ENCODE peak calls at places on chromosomes 1 and 21, in seven cellular contexts. T, O, M, Q, S, A and R are unnamed samples. For H3K36me3, the result is how much of the 10 kb centered on the place peaks cover.

GRCh38 chr1:153957744-153958110 is 685 bp downstream of the CRTC2 start:
- DNase-seq in T (peak), Q (no peak), S (peak), O (no peak), A (peak), M (peak), R (no peak)

GRCh38 chr1:54229281-54229891 is 29.4 kb downstream of the MRPL37 start:
- DNase-seq in T (peak), S (peak), Q (no peak), A (peak), O (no peak), M (peak), R (peak)

GRCh38 chr1:55718758-55719671 is 503.9 kb upstream of the USP24 start:
- DNase-seq in S (peak), T (peak), Q (peak), M (peak), A (peak), O (no peak), R (peak)

GRCh38 chr1:206526064-206526911 is 19.0 kb downstream of the RASSF5 start:
- DNase-seq in T (no peak), O (no peak), A (peak), M (peak), S (no peak), Q (no peak), R (no peak)

GRCh38 chr1:25692560-25692959 is 76.0 kb downstream of the MAN1C1 start:
- DNase-seq in S (no peak), M (no peak), O (no peak), T (peak), Q (no peak), A (peak), R (no peak)

GRCh38 chr1:224620105-224620504 is 4.0 kb downstream of the CNIH3 start:
- DNase-seq in M (no peak), A (no peak), T (no peak), S (no peak), Q (no peak), O (no peak), R (peak)

GRCh38 chr1:55131801-55132200 is 83.4 kb downstream of the USP24 start:
- DNase-seq in A (no peak), Q (no peak), S (peak), T (no peak), O (no peak), M (no peak), R (no peak)

GRCh38 chr1:227808566-227808965 is 6.9 kb upstream of the PRSS38 start:
- DNase-seq in M (no peak), A (peak), Q (no peak), O (no peak), S (peak), T (no peak), R (no peak)

GRCh38 chr1:67889940-67890567 is 56.8 kb upstream of the GNG12 start:
- DNase-seq in M (no peak), S (peak), O (no peak), Q (peak), A (peak), T (peak), R (peak)

GRCh38 chr1:91948501-91949355 is 473 bp upstream of the BRDT start:
- DNase-seq in S (no peak), O (no peak), T (peak), M (peak), Q (no peak), A (no peak), R (peak)

GRCh38 chr21:45147473-45148315 is 73.3 kb downstream of the ADARB1 start:
- DNase-seq in O (no peak), A (no peak), Q (no peak), S (no peak), T (no peak), M (peak), R (peak)

GRCh38 chr1:236681184-236681583 is 5.1 kb upstream of the ACTN2 start:
- DNase-seq in S (no peak), M (peak), T (no peak), Q (no peak), A (no peak), O (no peak), R (no peak)

GRCh38 chr1:112625696-112626095 is 6.1 kb downstream of the CAPZA1 start:
- DNase-seq in M (peak), A (no peak), O (no peak), Q (peak), S (peak), T (no peak), R (peak)

GRCh38 chr1:226181996-226182714 is 4.4 kb downstream of the ACBD3 start:
- DNase-seq in Q (peak), M (peak), O (no peak), T (peak), S (peak), A (peak), R (peak)

GRCh38 chr1:22919341-22920025 is 53.2 kb downstream of the LACTBL1 start:
- DNase-seq in O (no peak), S (no peak), M (no peak), A (no peak), Q (no peak), T (peak), R (peak)

GRCh38 chr1:20188455-20188817 is 2.1 kb upstream of the PLA2G2C start:
- DNase-seq in T (no peak), O (no peak), S (no peak), Q (no peak), M (no peak), A (no peak), R (no peak)

GRCh38 chr1:103156966-103157365 is 48.6 kb upstream of the COL11A1 start:
- DNase-seq in T (no peak), S (peak), A (no peak), O (no peak), Q (no peak), M (no peak), R (peak)

GRCh38 chr1:87926131-87926828 is 597.6 kb downstream of the LMO4 start:
- DNase-seq in Q (no peak), O (no peak), A (no peak), M (no peak), S (no peak), T (peak), R (peak)

GRCh38 chr1:12433323-12434053 is 184.5 kb downstream of the DHRS3 start:
- DNase-seq in S (peak), M (no peak), Q (peak), A (peak), O (no peak), T (peak), R (no peak)

GRCh38 chr1:202565890-202566289 is 144.4 kb downstream of the SYT2 start:
- DNase-seq in Q (no peak), S (no peak), M (no peak), O (no peak), A (no peak), T (no peak), R (no peak)

GRCh38 chr1:117447661-117448060 is 80.4 kb downstream of the MAN1A2 start:
- DNase-seq in T (no peak), S (no peak), A (no peak), Q (no peak), M (no peak), O (no peak), R (no peak)

GRCh38 chr1:31019401-31019800 is 46.1 kb downstream of the PUM1 start:
- DNase-seq in O (no peak), S (no peak), Q (no peak), M (no peak), A (no peak), T (no peak), R (no peak)

GRCh38 chr1:207806531-207807394 is 54.9 kb downstream of the CD46 start:
- DNase-seq in O (no peak), S (peak), A (no peak), T (no peak), M (no peak), Q (no peak), R (no peak)

GRCh38 chr1:163875927-163876320 is 554.2 kb downstream of the NUF2 start:
- DNase-seq in M (no peak), O (no peak), S (peak), A (no peak), T (no peak), Q (no peak), R (no peak)

GRCh38 chr1:89516055-89516454 is 8.6 kb upstream of the LRRC8B start:
- DNase-seq in T (peak), S (peak), O (no peak), Q (peak), M (no peak), A (peak), R (peak)
- H3K36me3 ChIP-seq in T (under half), S (under half), O (under half), Q (under half), M (under half), A (under half), R (under half)

GRCh38 chr1:109598156-109598555 is 21.3 kb downstream of the GNAT2 start:
- DNase-seq in S (no peak), T (no peak), Q (no peak), M (no peak), O (no peak), A (no peak), R (no peak)

GRCh38 chr1:109589679-109590078 is 29.7 kb downstream of the GNAT2 start:
- DNase-seq in T (no peak), S (no peak), Q (no peak), A (no peak), O (no peak), M (no peak), R (no peak)

GRCh38 chr1:109598655-109599054 is 20.8 kb downstream of the GNAT2 start:
- DNase-seq in A (no peak), O (no peak), T (peak), S (no peak), Q (peak), M (no peak), R (no peak)

DNA sequence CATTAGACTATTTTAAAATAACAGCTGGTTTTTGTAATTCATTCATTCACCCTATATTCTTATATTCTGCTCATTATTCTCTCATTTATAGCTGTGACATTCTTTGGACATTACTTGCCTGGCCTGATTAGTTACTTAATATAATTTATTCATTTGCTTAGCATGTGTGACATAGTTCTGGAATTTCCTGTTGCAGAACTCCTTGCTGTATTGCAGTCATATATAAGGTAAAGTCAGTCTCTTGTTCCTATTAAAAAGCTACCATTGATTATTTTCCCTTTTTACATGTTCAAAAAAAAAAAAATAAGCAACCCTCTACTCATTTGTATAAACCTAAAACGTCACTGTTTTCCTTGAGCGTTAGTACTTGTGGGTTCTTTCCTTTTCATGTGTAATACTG is 23.9 kb downstream of the GNAT2 start:
- DNase-seq in T (no peak), Q (no peak), O (no peak), S (peak), A (no peak), M (no peak), R (no peak)
- H3K36me3 ChIP-seq in T (under half), Q (under half), O (under half), S (under half), A (half or more), M (under half), R (under half)

GRCh38 chr21:25722631-25723030 is 12.1 kb downstream of the ATP5PF start:
- DNase-seq in Q (no peak), T (no peak), S (no peak), O (no peak), M (no peak), A (no peak), R (no peak)
- H3K36me3 ChIP-seq in Q (under half), T (under half), S (under half), O (under half), M (under half), A (under half), R (under half)

GRCh38 chr1:156709743-156710489 is 4.5 kb upstream of the CRABP2 start:
- DNase-seq in Q (peak), A (peak), T (no peak), O (peak), M (peak), S (no peak), R (no peak)
- H3K36me3 ChIP-seq in Q (under half), A (under half), T (under half), O (under half), M (under half), S (under half), R (under half)

GRCh38 chr1:110050602-110051261 is 16.3 kb downstream of the STRIP1 start:
- DNase-seq in O (no peak), S (no peak), A (no peak), M (peak), Q (no peak), T (no peak), R (no peak)

GRCh38 chr1:110048923-110049601 is 14.6 kb downstream of the STRIP1 start:
- DNase-seq in M (peak), Q (no peak), A (no peak), T (no peak), O (no peak), S (no peak), R (no peak)

GRCh38 chr1:110049801-110050601 is 15.6 kb downstream of the STRIP1 start:
- DNase-seq in T (no peak), A (no peak), S (no peak), O (no peak), Q (no peak), M (no peak), R (no peak)

GRCh38 chr1:110053557-110054428 is 16.7 kb downstream of the ALX3 start:
- DNase-seq in S (peak), M (peak), O (peak), T (peak), A (peak), Q (peak), R (peak)

DNA sequence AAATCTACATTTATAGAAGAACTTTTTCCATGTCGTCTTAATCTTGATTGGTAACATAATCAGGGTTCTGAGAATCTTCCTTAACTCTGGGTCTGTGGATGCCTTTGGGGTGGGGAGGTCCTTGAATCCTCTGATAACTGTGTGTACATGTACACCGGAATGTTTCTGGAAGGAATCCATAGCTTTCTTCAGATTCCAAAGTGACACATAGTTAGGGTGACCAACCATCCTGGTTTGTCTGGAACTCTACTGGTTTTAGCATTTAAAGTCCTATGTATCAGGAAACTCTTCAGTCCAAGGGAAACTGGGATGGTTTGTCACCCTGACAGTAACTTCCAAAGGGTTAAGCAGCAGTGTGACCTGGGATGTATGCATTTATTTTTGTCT is 16.8 kb downstream of the STRIP1 start:
- DNase-seq in Q (no peak), S (no peak), T (no peak), O (no peak), A (no peak), M (no peak), R (no peak)
- H3K36me3 ChIP-seq in Q (under half), S (half or more), T (under half), O (half or more), A (half or more), M (under half), R (half or more)

GRCh38 chr1:1796466-1796865 is 18.2 kb upstream of the NADK start:
- DNase-seq in M (no peak), O (peak), Q (no peak), S (no peak), T (no peak), A (no peak), R (no peak)
- H3K36me3 ChIP-seq in M (under half), O (under half), Q (under half), S (half or more), T (under half), A (half or more), R (half or more)

DNA sequence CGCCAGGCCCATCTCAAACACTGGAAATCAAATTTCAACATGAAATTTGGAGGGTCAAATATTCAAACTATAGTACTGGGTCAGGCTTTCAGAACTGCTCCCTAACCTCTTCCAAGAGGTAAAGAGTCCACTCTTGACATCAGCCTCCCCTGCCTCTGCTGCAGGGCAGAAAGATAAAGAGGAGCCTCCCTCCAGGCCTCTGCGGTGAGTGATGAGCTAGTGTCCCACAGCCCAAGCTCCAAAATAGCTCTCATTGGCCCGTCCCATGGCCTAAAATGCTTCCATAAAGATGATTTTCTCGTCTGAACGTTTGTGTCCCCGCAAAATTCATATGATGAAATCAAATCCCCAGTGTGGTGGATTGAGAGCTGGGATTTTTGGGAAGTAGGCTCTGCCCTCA is 33.7 kb upstream of the CCSAP start:
- DNase-seq in T (no peak), S (no peak), Q (no peak), M (no peak), A (no peak), O (no peak), R (no peak)
- H3K36me3 ChIP-seq in T (under half), S (under half), Q (under half), M (under half), A (under half), O (under half), R (under half)